ENCODE peak calls at places on chromosomes 2 and 18, in five cellular contexts. C, Z, A, G and Y are unnamed samples.

GRCh38 chr2:1781291-1782080 is 37.2 kb upstream of the PXDN start:
- DNase-seq in C (no peak), Z (no peak), A (no peak), G (peak; percentile 25), Y (no peak)

GRCh38 chr2:24399434-24400206 is 39.3 kb upstream of the ITSN2 start:
- DNase-seq in C (no peak), Z (no peak), A (no peak), G (no peak), Y (no peak)

GRCh38 chr18:61502472-61502871 is 169.2 kb downstream of the CDH20 start:
- DNase-seq in C (peak; percentile 77), Z (peak; percentile 59), A (peak; percentile 19), G (peak; percentile 5), Y (peak; percentile 23)

GRCh38 chr2:239038773-239039478 is 191.0 kb downstream of the TWIST2 start:
- DNase-seq in C (no peak), Z (no peak), A (no peak), G (no peak), Y (no peak)

GRCh38 chr2:114821055-114821454 is 378.6 kb downstream of the DPP10 start:
- DNase-seq in C (no peak), Z (no peak), A (no peak), G (no peak), Y (no peak)

GRCh38 chr2:236168110-236169067 is at the start of gene GBX2:
- DNase-seq in C (peak; percentile 75), Z (no peak), A (no peak), G (no peak), Y (no peak)

GRCh38 chr2:51039581-51039980 is 7.6 kb upstream of the NRXN1 start:
- DNase-seq in C (no peak), Z (no peak), A (no peak), G (no peak), Y (no peak)

GRCh38 chr2:76180676-76181075 is 470.0 kb upstream of the GCFC2 start:
- DNase-seq in C (no peak), Z (no peak), A (no peak), G (no peak), Y (no peak)

GRCh38 chr2:25298776-25299431 is 42.8 kb downstream of the DNMT3A start:
- DNase-seq in C (no peak), Z (no peak), A (no peak), G (no peak), Y (no peak)

GRCh38 chr2:238724728-238725127 is 123.2 kb upstream of the TWIST2 start:
- DNase-seq in C (no peak), Z (no peak), A (no peak), G (no peak), Y (no peak)

GRCh38 chr2:15363142-15363541 is 198.0 kb downstream of the NBAS start:
- DNase-seq in C (no peak), Z (no peak), A (no peak), G (no peak), Y (no peak)

GRCh38 chr2:201990069-201990468 is 43.6 kb upstream of the FZD7 start:
- DNase-seq in C (no peak), Z (no peak), A (no peak), G (no peak), Y (no peak)

GRCh38 chr2:9336209-9336533 is 87.2 kb downstream of the ITGB1BP1 start:
- DNase-seq in C (no peak), Z (peak; percentile 20), A (peak; percentile 54), G (peak; percentile 5), Y (peak; percentile 85)